ENCODE peak calls at places on chromosome 17, in four cellular contexts. One of them, this sample, is unnamed.

GRCh38 chr17:29949708-29950107 is 8.3 kb downstream of the EFCAB5 start:
- DNase-seq in HCT116: no peak
- DNase-seq in HepG2: no peak
- DNase-seq in K562: no peak
- DNase-seq in this sample: no peak

GRCh38 chr17:6456914-6457687 is 12.8 kb downstream of the PIMREG start:
- DNase-seq in HCT116: no peak
- DNase-seq in HepG2: peak; percentile 52
- DNase-seq in K562: peak; percentile 76
- DNase-seq in this sample: no peak

GRCh38 chr17:58227733-58228132 is 8.7 kb upstream of the MKS1 start:
- DNase-seq in HCT116: no peak
- DNase-seq in HepG2: no peak
- DNase-seq in K562: no peak
- DNase-seq in this sample: no peak

GRCh38 chr17:70906808-70907207 is 737.5 kb downstream of the KCNJ2 start:
- DNase-seq in HCT116: no peak
- DNase-seq in HepG2: no peak
- DNase-seq in K562: no peak
- DNase-seq in this sample: no peak

GRCh38 chr17:21530311-21530710 is 154.2 kb downstream of the KCNJ12 start:
- DNase-seq in HCT116: no peak
- DNase-seq in HepG2: no peak
- DNase-seq in K562: no peak
- DNase-seq in this sample: no peak

GRCh38 chr17:44903012-44903685 is 3.9 kb upstream of the EFTUD2 start:
- DNase-seq in HCT116: no peak
- DNase-seq in HepG2: no peak
- DNase-seq in K562: no peak
- DNase-seq in this sample: no peak

GRCh38 chr17:60333628-60334031 is 58.3 kb downstream of the USP32 start:
- DNase-seq in HCT116: no peak
- DNase-seq in HepG2: no peak
- DNase-seq in K562: no peak
- DNase-seq in this sample: no peak

GRCh38 chr17:59829217-59830006 is 63.3 kb downstream of the TUBD1 start:
- DNase-seq in HCT116: peak; percentile 100
- DNase-seq in HepG2: peak; percentile 97
- DNase-seq in K562: peak; percentile 60
- DNase-seq in this sample: peak; percentile 97

GRCh38 chr17:64212122-64212521 is 50.9 kb downstream of the TEX2 start:
- DNase-seq in HCT116: no peak
- DNase-seq in HepG2: no peak
- DNase-seq in K562: no peak
- DNase-seq in this sample: no peak

GRCh38 chr17:17757391-17757791 is 76.1 kb downstream of the RAI1 start:
- DNase-seq in HCT116: no peak
- DNase-seq in HepG2: no peak
- DNase-seq in K562: no peak
- DNase-seq in this sample: no peak

GRCh38 chr17:35726609-35727460 is 4.6 kb upstream of the RASL10B start:
- DNase-seq in HCT116: no peak
- DNase-seq in HepG2: peak; percentile 66
- DNase-seq in K562: no peak
- DNase-seq in this sample: no peak

GRCh38 chr17:50953831-50954601 is 87.9 kb upstream of the TOB1 start:
- DNase-seq in HCT116: no peak
- DNase-seq in HepG2: no peak
- DNase-seq in K562: no peak
- DNase-seq in this sample: no peak

GRCh38 chr17:63707151-63707550 is 7.2 kb upstream of the LIMD2 start:
- DNase-seq in HCT116: no peak
- DNase-seq in HepG2: no peak
- DNase-seq in K562: no peak
- DNase-seq in this sample: no peak

DNA sequence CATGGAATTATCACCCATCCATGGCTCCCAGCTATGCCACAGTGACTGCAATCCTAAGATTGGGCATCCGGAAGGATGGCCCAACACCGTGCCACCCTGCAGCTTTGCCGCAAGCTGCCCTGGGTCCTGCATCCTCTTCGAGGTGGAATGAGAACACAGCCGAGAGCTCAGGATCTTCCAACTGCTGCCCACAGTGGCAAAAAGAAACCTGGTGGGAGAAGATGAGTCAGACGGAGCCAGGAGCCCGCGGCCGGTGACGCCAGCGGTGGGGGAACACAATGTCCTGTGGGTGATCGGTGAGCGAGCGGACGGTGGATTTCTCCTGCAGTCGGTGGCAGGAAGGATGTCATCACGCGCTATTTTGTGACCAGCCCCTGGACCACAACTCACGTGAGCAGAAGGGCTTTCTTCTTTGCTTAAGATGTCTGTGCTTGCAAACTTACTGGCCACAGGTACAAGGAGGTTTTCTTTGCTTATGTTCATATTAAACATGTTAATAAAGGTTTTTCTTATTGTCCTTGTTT is 20.1 kb downstream of the CD7 start:
- DNase-seq in HCT116: no peak
- DNase-seq in HepG2: no peak
- DNase-seq in K562: peak; percentile 45
- DNase-seq in this sample: peak; percentile 71
- TF ChIP-seq SIN3A in HCT116: no peak
- TF ChIP-seq SIN3A in HepG2: no peak
- TF ChIP-seq SIN3A in K562: no peak
- TF ChIP-seq SIN3A in this sample: no peak

GRCh38 chr17:31533546-31534155 is 142.2 kb downstream of the RAB11FIP4 start:
- DNase-seq in HCT116: peak; percentile 38
- DNase-seq in HepG2: no peak
- DNase-seq in K562: peak; percentile 76
- DNase-seq in this sample: no peak
- TF ChIP-seq CTCF in HCT116: peak; percentile 44
- TF ChIP-seq CTCF in HepG2: peak; percentile 67
- TF ChIP-seq CTCF in K562: peak; percentile 60
- TF ChIP-seq CTCF in this sample: no peak

DNA sequence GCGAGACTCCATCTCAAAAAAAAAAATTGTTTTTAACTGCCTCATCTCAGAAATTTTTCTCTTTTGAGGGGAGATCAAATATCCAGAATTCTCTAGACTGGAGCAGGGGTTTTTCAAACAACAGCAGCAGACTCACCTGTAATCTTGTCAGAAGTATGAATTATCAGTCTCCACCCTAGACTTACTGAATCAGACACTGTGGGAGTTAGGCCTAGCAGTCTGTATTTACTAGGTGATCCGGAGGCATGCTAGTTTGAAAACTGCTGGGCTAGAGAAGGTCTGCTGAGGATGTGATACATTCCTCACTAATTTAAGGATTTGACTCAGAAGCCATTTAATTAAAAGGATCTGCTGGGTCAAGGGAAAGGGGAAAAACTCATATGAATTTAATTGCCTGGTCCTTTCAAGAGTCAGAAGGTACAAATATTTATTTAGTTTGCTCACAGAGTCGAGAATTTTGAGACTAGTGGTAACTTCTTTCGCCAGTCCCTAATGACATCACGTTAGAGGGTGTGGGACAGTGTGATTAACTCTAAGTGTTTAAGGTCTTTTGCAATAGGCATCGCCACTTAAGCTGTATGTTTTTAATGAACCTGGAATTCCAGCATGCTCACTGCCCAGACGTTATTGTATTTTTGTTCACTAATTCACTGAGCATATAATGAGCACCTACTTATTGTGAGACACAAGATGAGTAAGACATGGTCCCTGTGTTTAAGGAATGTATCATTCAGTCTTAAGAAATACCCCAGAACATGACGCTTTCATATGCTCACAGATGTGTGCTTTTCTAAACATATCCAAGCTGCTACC is 14.2 kb downstream of the ATP6V0A1 start:
- DNase-seq in HCT116: no peak
- DNase-seq in HepG2: no peak
- DNase-seq in K562: no peak
- DNase-seq in this sample: no peak
- TF ChIP-seq TCF7L2 in HCT116: no peak
- TF ChIP-seq TCF7L2 in HepG2: no peak
- TF ChIP-seq TCF7L2 in K562: no peak
- TF ChIP-seq TCF7L2 in this sample: no peak

GRCh38 chr17:15121426-15121825 is 143.7 kb downstream of the PMP22 start:
- DNase-seq in HCT116: no peak
- DNase-seq in HepG2: no peak
- DNase-seq in K562: no peak
- DNase-seq in this sample: no peak

GRCh38 chr17:15122857-15123256 is 142.3 kb downstream of the PMP22 start:
- DNase-seq in HCT116: no peak
- DNase-seq in HepG2: no peak
- DNase-seq in K562: no peak
- DNase-seq in this sample: no peak

GRCh38 chr17:15124746-15125145 is 140.4 kb downstream of the PMP22 start:
- DNase-seq in HCT116: no peak
- DNase-seq in HepG2: no peak
- DNase-seq in K562: no peak
- DNase-seq in this sample: no peak

GRCh38 chr17:15123593-15124590 is 141.2 kb downstream of the PMP22 start:
- DNase-seq in HCT116: no peak
- DNase-seq in HepG2: no peak
- DNase-seq in K562: no peak
- DNase-seq in this sample: no peak

GRCh38 chr17:15119928-15120327 is 145.2 kb downstream of the PMP22 start:
- DNase-seq in HCT116: no peak
- DNase-seq in HepG2: no peak
- DNase-seq in K562: no peak
- DNase-seq in this sample: no peak
- TF ChIP-seq SIN3A in HCT116: no peak
- TF ChIP-seq SIN3A in HepG2: no peak
- TF ChIP-seq SIN3A in K562: no peak
- TF ChIP-seq SIN3A in this sample: no peak

This sample was measured in Panc1.